ENCODE peak calls at places on chromosomes 5 and 9, in nine cellular contexts. K is lower lobe of right lung; L is choroid plexus epithelial cell; C is left ventricle myocardium inferior; F is colonic mucosa; Z is fibroblast of pulmonary artery; E is GM12865; R is CD8-positive, alpha-beta T cell; N is SJSA1. P is an unnamed sample.

GRCh38 chr5:171495122-171495700 is 75.8 kb downstream of the FGF18 start:
- DNase-seq in R (no peak), K (no peak), L (no peak), C (no peak), E (no peak), N (peak), F (no peak), Z (peak), P (peak)

GRCh38 chr5:126624534-126624933 is 23.8 kb downstream of the PHAX start:
- DNase-seq in K (no peak), E (no peak), C (no peak), R (no peak), Z (peak), L (peak), F (no peak), N (peak), P (peak)

GRCh38 chr9:113501129-113501686 is 37.7 kb downstream of the RGS3 start:
- DNase-seq in R (no peak), E (no peak), N (no peak), L (no peak), C (no peak), K (peak), F (no peak), Z (peak), P (peak)

GRCh38 chr5:36502608-36503007 is 103.8 kb upstream of the SLC1A3 start:
- DNase-seq in L (peak), C (no peak), E (no peak), N (peak), F (no peak), Z (peak), K (no peak), R (no peak), P (peak)

GRCh38 chr5:128083811-128084227 is 253 bp downstream of the SLC12A2 start:
- DNase-seq in Z (no peak), E (no peak), F (no peak), C (no peak), R (no peak), K (no peak), L (peak), N (no peak), P (no peak)

GRCh38 chr5:81361600-81361999 is 32.3 kb downstream of the ACOT12 start:
- DNase-seq in N (no peak), F (no peak), Z (no peak), L (no peak), E (no peak), R (no peak), C (no peak), K (no peak), P (no peak)

GRCh38 chr5:119367502-119368237 is 11.9 kb downstream of the TNFAIP8 start:
- DNase-seq in K (no peak), N (no peak), L (no peak), C (no peak), R (no peak), F (no peak), Z (peak), E (peak), P (peak)

GRCh38 chr5:115375922-115376321 is 79.5 kb upstream of the CCDC112 start:
- DNase-seq in Z (peak), N (no peak), C (no peak), K (peak), L (peak), F (no peak), R (no peak), E (no peak), P (peak)

GRCh38 chr5:32302822-32303754 is 9.7 kb downstream of the MTMR12 start:
- DNase-seq in E (no peak), L (no peak), N (no peak), C (no peak), R (no peak), Z (peak), K (no peak), F (no peak), P (no peak)

GRCh38 chr5:73945505-73945904 is 319.5 kb downstream of the ARHGEF28 start:
- DNase-seq in F (peak), N (no peak), C (no peak), K (no peak), R (peak), E (peak), Z (no peak), L (no peak), P (no peak)

GRCh38 chr5:116650544-116650943 is 75.9 kb upstream of the SEMA6A start:
- DNase-seq in C (no peak), N (no peak), L (no peak), K (no peak), E (no peak), R (no peak), Z (no peak), F (no peak), P (no peak)
- H3K4me3 ChIP-seq in C (no peak), N (no peak), L (no peak), K (no peak), E (no peak), R (no peak), Z (no peak), F (no peak), P (no peak)

DNA sequence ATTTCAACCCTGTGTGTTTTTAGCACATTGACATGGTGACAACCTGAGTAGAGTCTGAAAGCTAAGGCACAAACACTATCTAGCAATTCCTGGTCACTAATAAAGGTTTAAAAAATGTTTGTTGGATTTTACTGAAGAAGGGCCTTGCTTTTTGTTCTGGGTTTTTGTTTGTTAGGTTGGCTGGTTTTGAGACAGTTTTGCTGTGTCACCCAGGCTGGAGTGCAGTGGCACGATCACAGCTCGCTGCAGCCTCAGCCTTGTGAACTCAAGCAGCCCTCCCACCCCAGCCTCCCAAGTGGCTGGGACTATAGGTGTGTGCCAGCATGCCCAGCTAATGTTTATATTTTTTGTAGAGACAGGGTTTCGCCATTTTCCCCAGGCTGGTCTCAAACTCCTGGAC is 39.0 kb downstream of the PRKACG start:
- DNase-seq in C (no peak), E (no peak), R (no peak), Z (no peak), K (no peak), F (no peak), N (no peak), L (no peak), P (no peak)
- H3K4me3 ChIP-seq in C (peak), E (no peak), R (no peak), Z (no peak), K (peak), F (peak), N (no peak), L (no peak), P (no peak)

DNA sequence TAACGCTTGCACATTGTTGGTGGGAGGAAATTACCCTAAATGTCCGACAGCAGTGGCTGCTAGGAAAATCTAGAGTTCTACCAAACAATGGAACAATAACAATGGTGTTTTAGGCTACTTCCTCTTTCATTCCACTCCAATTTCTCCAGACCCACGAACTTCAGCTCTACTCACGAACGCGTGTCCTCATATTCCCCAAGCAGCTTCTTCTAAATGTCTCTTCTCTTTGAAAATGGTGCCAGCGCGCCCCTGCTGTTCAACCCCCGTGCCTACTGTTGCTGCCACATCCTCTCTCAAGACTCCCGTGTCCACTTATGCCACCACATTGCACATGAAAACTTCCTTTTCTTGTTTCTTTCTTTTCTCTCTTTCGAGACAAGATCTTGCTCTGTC is 25.6 kb downstream of the OR2V2 start:
- DNase-seq in C (no peak), F (no peak), N (peak), K (no peak), Z (no peak), R (peak), L (no peak), E (peak), P (no peak)
- H3K4me3 ChIP-seq in C (peak), F (no peak), N (peak), K (peak), Z (no peak), R (peak), L (no peak), E (peak), P (no peak)

GRCh38 chr5:170296036-170296934 is 1.3 kb downstream of the LCP2 start:
- DNase-seq in L (no peak), C (no peak), K (no peak), F (no peak), E (no peak), R (no peak), Z (no peak), N (no peak), P (no peak)

GRCh38 chr5:170300361-170301013 is 2.9 kb upstream of the LCP2 start:
- DNase-seq in L (no peak), C (no peak), K (peak), E (no peak), N (no peak), F (no peak), Z (no peak), R (no peak), P (no peak)

GRCh38 chr5:170296935-170297588 is 515 bp downstream of the LCP2 start:
- DNase-seq in F (no peak), L (no peak), C (no peak), K (no peak), Z (no peak), N (no peak), R (no peak), E (peak), P (no peak)

GRCh38 chr5:170301149-170301548 is 3.6 kb upstream of the LCP2 start:
- DNase-seq in R (no peak), N (no peak), F (no peak), C (no peak), K (no peak), Z (no peak), E (no peak), L (no peak), P (no peak)

GRCh38 chr5:170297589-170298462 is at the start of gene LCP2:
- DNase-seq in F (no peak), R (peak), N (no peak), K (no peak), C (no peak), Z (no peak), E (peak), L (no peak), P (no peak)
- H3K4me3 ChIP-seq in F (peak), R (peak), N (no peak), K (peak), C (peak), Z (no peak), E (peak), L (no peak), P (no peak)

DNA sequence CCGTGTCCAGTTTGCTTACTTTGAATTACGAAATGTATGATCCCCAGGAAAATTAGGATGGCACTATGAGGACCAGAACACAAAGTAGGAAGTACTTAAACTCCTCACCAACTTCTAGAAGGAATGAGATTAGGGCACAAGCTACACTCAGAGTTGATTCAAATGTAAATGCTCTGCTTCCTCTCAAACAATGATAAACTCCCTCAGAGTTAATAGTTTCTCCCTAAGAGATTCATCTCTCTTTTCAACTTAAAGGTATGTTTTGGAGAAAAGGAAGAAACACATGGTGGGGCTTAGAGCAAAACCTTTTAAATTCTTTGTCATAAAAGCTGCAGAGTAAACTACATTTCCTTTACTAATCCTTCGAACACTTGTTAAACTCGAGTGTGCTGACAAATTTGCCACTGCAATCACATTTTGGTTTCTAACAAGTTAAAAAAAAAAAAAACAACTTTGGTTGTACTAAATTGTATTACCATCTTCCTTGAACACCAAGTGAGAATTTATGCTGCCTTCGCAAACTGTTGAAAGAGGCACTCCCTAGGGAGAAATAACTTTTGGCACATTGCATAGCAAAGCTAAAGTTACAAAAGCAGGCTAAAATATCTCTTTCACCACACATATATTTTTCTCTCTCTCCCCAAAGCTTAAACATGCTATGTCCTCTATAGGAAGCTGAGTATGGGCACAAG is 66.6 kb downstream of the DENND1A start:
- DNase-seq in N (no peak), K (no peak), E (no peak), L (peak), R (no peak), F (no peak), Z (peak), C (no peak), P (peak)
- H3K4me3 ChIP-seq in N (no peak), K (no peak), E (no peak), L (no peak), R (no peak), F (no peak), Z (no peak), C (no peak), P (no peak)

DNA sequence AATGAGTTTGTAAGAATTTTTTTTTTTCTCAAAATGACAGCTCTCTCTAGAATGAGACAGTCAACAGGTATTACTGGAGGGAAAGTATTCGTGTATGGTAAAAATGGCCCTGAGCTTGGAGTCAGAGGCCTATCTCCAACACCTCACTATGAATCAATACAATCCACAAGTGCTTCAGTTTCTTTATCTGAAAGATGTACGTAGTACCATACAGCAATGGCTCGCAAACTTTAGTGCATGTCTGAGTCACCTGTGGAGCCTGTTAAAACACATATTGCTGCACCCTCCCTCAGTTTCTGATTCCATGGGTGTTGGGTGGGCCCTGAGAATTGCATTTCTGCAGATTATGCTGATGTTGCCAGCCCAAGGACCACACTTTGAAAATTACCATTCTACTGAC is 44.6 kb downstream of the DMRT2 start:
- DNase-seq in C (no peak), K (no peak), N (no peak), F (peak), R (no peak), Z (no peak), L (no peak), E (no peak), P (no peak)
- H3K4me3 ChIP-seq in C (no peak), K (no peak), N (no peak), F (no peak), R (no peak), Z (no peak), L (no peak), E (no peak), P (no peak)

P was measured in cardiac fibroblast.